ENCODE peak calls at places on chromosomes 5 and 9, in seven cellular contexts. V is aorta, M is NCI-H2081, K is foreskin fibroblast, J is AML-193, C is SW480, A is AG08396. T is an unnamed sample.
A peak's percentile ranks its signal among the peaks of the same experiment; 100 is the strongest.

GRCh38 chr9:134205636-134206316 is 41.4 kb upstream of the RNU6ATAC start:
- DNase-seq in V (peak; percentile 81), M (peak; percentile 6), K (peak; percentile 71), J (no peak), C (no peak), A (no peak), T (peak; percentile 9)

GRCh38 chr5:17272111-17272510 is 54.7 kb downstream of the BASP1 start:
- DNase-seq in V (no peak), M (no peak), K (no peak), J (no peak), C (no peak), A (no peak), T (no peak)

GRCh38 chr5:117713585-117714198 is 1139.1 kb upstream of the SEMA6A start:
- DNase-seq in V (no peak), M (no peak), K (peak; percentile 2), J (no peak), C (no peak), A (no peak), T (no peak)

GRCh38 chr9:99299214-99300102 is 77.4 kb downstream of the SEC61B start:
- DNase-seq in V (no peak), M (no peak), K (peak; percentile 88), J (peak; percentile 8), C (peak; percentile 29), A (peak; percentile 88), T (peak; percentile 19)

GRCh38 chr9:100580255-100580654 is 2.4 kb downstream of the CAVIN4 start:
- DNase-seq in V (no peak), M (no peak), K (no peak), J (no peak), C (no peak), A (no peak), T (no peak)

GRCh38 chr5:34656001-34656699 is at the start of gene RAI14:
- DNase-seq in V (peak; percentile 85), M (peak; percentile 82), K (peak; percentile 97), J (no peak), C (peak; percentile 58), A (peak; percentile 91), T (peak; percentile 67)

GRCh38 chr5:177959315-177959714 is 36.7 kb downstream of the PROP1 start:
- DNase-seq in V (no peak), M (no peak), K (no peak), J (no peak), C (no peak), A (no peak), T (no peak)

GRCh38 chr5:3036041-3036440 is 284.6 kb upstream of the IRX2 start:
- DNase-seq in V (no peak), M (no peak), K (no peak), J (no peak), C (no peak), A (no peak), T (no peak)

GRCh38 chr9:130897105-130897751 is 616 bp upstream of the QRFP start:
- DNase-seq in V (no peak), M (no peak), K (no peak), J (no peak), C (no peak), A (no peak), T (no peak)

GRCh38 chr5:134784241-134784920 is 25.8 kb downstream of the DDX46 start:
- DNase-seq in V (no peak), M (no peak), K (peak; percentile 17), J (no peak), C (no peak), A (no peak), T (no peak)

GRCh38 chr5:158313739-158314464 is 455.0 kb upstream of the CLINT1 start:
- DNase-seq in V (no peak), M (no peak), K (no peak), J (no peak), C (no peak), A (no peak), T (no peak)

GRCh38 chr9:18906656-18907395 is 126.2 kb downstream of the SAXO1 start:
- DNase-seq in V (peak; percentile 60), M (no peak), K (peak; percentile 77), J (no peak), C (peak; percentile 2), A (peak; percentile 72), T (no peak)

GRCh38 chr5:39998518-39998917 is 573.7 kb upstream of the DAB2 start:
- DNase-seq in V (no peak), M (no peak), K (peak; percentile 72), J (no peak), C (no peak), A (no peak), T (peak; percentile 3)

GRCh38 chr9:88533951-88534455 is 975 bp upstream of the NXNL2 start:
- DNase-seq in V (no peak), M (no peak), K (peak; percentile 82), J (no peak), C (peak; percentile 66), A (peak; percentile 62), T (no peak)

GRCh38 chr5:159094745-159095144 is 5.0 kb downstream of the EBF1 start:
- DNase-seq in V (peak; percentile 88), M (peak; percentile 85), K (peak; percentile 68), J (peak; percentile 79), C (peak; percentile 72), A (no peak), T (no peak)

GRCh38 chr9:122008559-122008958 is 84.5 kb downstream of the TTLL11 start:
- DNase-seq in V (no peak), M (no peak), K (no peak), J (no peak), C (no peak), A (no peak), T (no peak)

GRCh38 chr9:136712690-136713554 is 550 bp downstream of the DIPK1B start:
- DNase-seq in V (no peak), M (no peak), K (no peak), J (no peak), C (no peak), A (no peak), T (no peak)

GRCh38 chr5:90709323-90710148 is 150.9 kb downstream of the ADGRV1 start:
- DNase-seq in V (no peak), M (peak; percentile 30), K (peak; percentile 49), J (peak; percentile 9), C (peak; percentile 55), A (peak; percentile 32), T (peak; percentile 5)

GRCh38 chr9:75053869-75054268 is 25.8 kb upstream of the CARNMT1 start:
- DNase-seq in V (no peak), M (no peak), K (no peak), J (no peak), C (no peak), A (no peak), T (no peak)

GRCh38 chr5:112366987-112367386 is 52.1 kb downstream of the EPB41L4A start:
- DNase-seq in V (no peak), M (no peak), K (no peak), J (no peak), C (no peak), A (peak; percentile 16), T (no peak)

GRCh38 chr9:114141553-114142548 is 13.5 kb upstream of the COL27A1 start:
- DNase-seq in V (no peak), M (no peak), K (peak; percentile 68), J (no peak), C (no peak), A (no peak), T (no peak)

GRCh38 chr5:151632941-151633340 is 41.8 kb upstream of the FAT2 start:
- DNase-seq in V (no peak), M (no peak), K (no peak), J (no peak), C (no peak), A (no peak), T (no peak)

GRCh38 chr5:177317959-177318377 is 6.3 kb upstream of the MXD3 start:
- DNase-seq in V (peak; percentile 82), M (peak; percentile 63), K (peak; percentile 90), J (peak; percentile 51), C (peak; percentile 81), A (peak; percentile 78), T (peak; percentile 46)

GRCh38 chr9:21709464-21710058 is 92.9 kb upstream of the MTAP start:
- DNase-seq in V (no peak), M (peak; percentile 58), K (peak; percentile 72), J (peak; percentile 49), C (peak; percentile 31), A (no peak), T (no peak)

GRCh38 chr9:79639354-79639753 is 67.6 kb downstream of the TLE4 start:
- DNase-seq in V (no peak), M (no peak), K (peak; percentile 62), J (no peak), C (no peak), A (no peak), T (no peak)

GRCh38 chr5:157516016-157516415 is 56.0 kb downstream of the NIPAL4 start:
- DNase-seq in V (no peak), M (no peak), K (peak; percentile 72), J (no peak), C (no peak), A (peak; percentile 79), T (peak; percentile 78)

GRCh38 chr5:40906351-40906751 is 2.9 kb upstream of the C7 start:
- DNase-seq in V (no peak), M (no peak), K (no peak), J (no peak), C (no peak), A (no peak), T (no peak)

GRCh38 chr5:111234125-111234524 is 9.9 kb downstream of the CAMK4 start:
- DNase-seq in V (no peak), M (no peak), K (no peak), J (no peak), C (no peak), A (no peak), T (no peak)

GRCh38 chr5:59768204-59769040 is 125.1 kb downstream of the PDE4D start:
- DNase-seq in V (peak; percentile 50), M (peak; percentile 87), K (peak; percentile 88), J (no peak), C (peak; percentile 81), A (no peak), T (no peak)

GRCh38 chr9:98590115-98590514 is 118.6 kb downstream of the GABBR2 start:
- DNase-seq in V (no peak), M (no peak), K (no peak), J (no peak), C (no peak), A (no peak), T (no peak)

GRCh38 chr5:113053614-113054013 is 77.0 kb downstream of the DCP2 start:
- DNase-seq in V (no peak), M (no peak), K (no peak), J (no peak), C (no peak), A (peak; percentile 47), T (no peak)

GRCh38 chr5:945691-946541 is 53.2 kb downstream of the TRIP13 start:
- DNase-seq in V (no peak), M (peak; percentile 75), K (no peak), J (no peak), C (peak; percentile 62), A (no peak), T (no peak)

GRCh38 chr9:38107811-38108304 is 38.8 kb upstream of the SHB start:
- DNase-seq in V (no peak), M (no peak), K (no peak), J (no peak), C (peak; percentile 7), A (no peak), T (no peak)

GRCh38 chr9:113578877-113579269 is 115.3 kb downstream of the RGS3 start:
- DNase-seq in V (peak; percentile 89), M (no peak), K (peak; percentile 96), J (peak; percentile 82), C (peak; percentile 97), A (peak; percentile 92), T (peak; percentile 89)

GRCh38 chr5:177133845-177134652 is 476 bp downstream of the NSD1 start:
- DNase-seq in V (peak; percentile 71), M (peak; percentile 29), K (peak; percentile 73), J (peak; percentile 14), C (peak; percentile 50), A (peak; percentile 72), T (no peak)

GRCh38 chr5:89723907-89724306 is 685.6 kb downstream of the CETN3 start:
- DNase-seq in V (no peak), M (no peak), K (peak; percentile 38), J (no peak), C (no peak), A (no peak), T (no peak)

GRCh38 chr9:131706608-131706970 is 33.3 kb downstream of the RAPGEF1 start:
- DNase-seq in V (no peak), M (no peak), K (no peak), J (no peak), C (no peak), A (no peak), T (no peak)

GRCh38 chr5:177378884-177379883 is 5.0 kb upstream of the SLC34A1 start:
- DNase-seq in V (no peak), M (no peak), K (peak; percentile 69), J (no peak), C (peak; percentile 90), A (peak; percentile 78), T (no peak)

T was measured in GM04504.